ENCODE peak calls at places on chromosomes 11 and 22, in nine cellular contexts. L is MM.1S, D is Peyer's patch, R is thoracic aorta, S is PC-3, J is tibial nerve, W is brain microvascular endothelial cell, Z is cardiac muscle cell, I is uterus. O is an unnamed sample.

GRCh38 chr11:1810761-1811160 is 24.0 kb upstream of the SYT8 start:
- DNase-seq in J (no peak), D (no peak), L (no peak), S (no peak), R (no peak), Z (no peak), W (no peak), I (no peak), O (no peak)

GRCh38 chr11:34264266-34265110 is 93.3 kb downstream of the ABTB2 start:
- DNase-seq in J (no peak), S (no peak), D (no peak), I (no peak), R (no peak), W (no peak), L (no peak), Z (peak), O (no peak)

GRCh38 chr11:86632499-86633269 is 39.7 kb downstream of the ME3 start:
- DNase-seq in I (no peak), W (peak), L (no peak), Z (peak), D (no peak), J (no peak), S (peak), R (peak), O (peak)

GRCh38 chr11:111200010-111200534 is 45.5 kb upstream of the POU2AF2 start:
- DNase-seq in R (no peak), L (no peak), J (no peak), D (no peak), W (no peak), Z (no peak), I (no peak), S (no peak), O (no peak)

GRCh38 chr11:2102132-2102882 is 36.9 kb downstream of the IGF2 start:
- DNase-seq in R (no peak), I (peak), W (no peak), L (no peak), S (no peak), D (no peak), Z (no peak), J (no peak), O (no peak)

GRCh38 chr22:18965526-18966421 is 29.7 kb upstream of the PRODH start:
- DNase-seq in R (no peak), I (no peak), D (peak), J (no peak), Z (no peak), W (no peak), L (no peak), S (no peak), O (no peak)

GRCh38 chr22:31085928-31086327 is 4.8 kb downstream of the SMTN start:
- DNase-seq in R (no peak), I (no peak), L (no peak), Z (no peak), W (no peak), D (no peak), S (no peak), J (no peak), O (no peak)

GRCh38 chr22:29456211-29456671 is 17.9 kb downstream of the RFPL1 start:
- DNase-seq in R (no peak), J (no peak), I (no peak), L (no peak), S (no peak), W (peak), D (no peak), Z (no peak), O (no peak)

GRCh38 chr11:73797457-73797856 is 9.8 kb downstream of the MRPL48 start:
- DNase-seq in R (no peak), W (no peak), J (no peak), S (no peak), Z (no peak), D (no peak), L (no peak), I (no peak), O (no peak)

GRCh38 chr11:2792376-2793250 is 92.8 kb upstream of the KCNQ1OT1 start:
- DNase-seq in S (peak), I (peak), W (no peak), Z (no peak), J (peak), D (peak), L (no peak), R (no peak), O (peak)

GRCh38 chr22:19880786-19881569 is 26.3 kb upstream of the GNB1L start:
- DNase-seq in Z (peak), W (peak), L (no peak), J (peak), R (no peak), S (peak), I (peak), D (peak), O (peak)

DNA sequence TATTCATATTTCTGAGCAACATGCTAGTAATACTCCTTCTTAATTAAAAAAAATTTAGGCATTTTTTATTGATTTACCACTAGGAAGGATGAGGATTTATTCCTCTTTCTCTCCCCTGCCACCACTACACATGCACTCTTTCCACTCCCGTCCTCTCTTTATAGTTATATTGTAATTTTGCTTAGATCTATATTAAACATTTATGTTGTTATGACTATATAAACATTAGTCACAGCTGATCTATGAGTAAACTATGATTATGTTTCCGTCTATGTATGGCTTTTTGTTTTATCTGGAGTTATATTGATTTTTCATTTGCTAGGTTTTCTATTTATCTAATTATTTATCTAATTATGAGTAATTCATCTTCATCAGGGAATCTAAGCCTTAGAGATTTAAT is 17.8 kb downstream of the CCDC15 start:
- DNase-seq in Z (no peak), R (no peak), J (no peak), W (no peak), S (peak), D (no peak), I (no peak), L (no peak), O (no peak)
- TF ChIP-seq CTCF in Z (no peak), R (no peak), J (no peak), W (no peak), S (no peak), D (no peak), I (no peak), L (no peak), O (no peak)

DNA sequence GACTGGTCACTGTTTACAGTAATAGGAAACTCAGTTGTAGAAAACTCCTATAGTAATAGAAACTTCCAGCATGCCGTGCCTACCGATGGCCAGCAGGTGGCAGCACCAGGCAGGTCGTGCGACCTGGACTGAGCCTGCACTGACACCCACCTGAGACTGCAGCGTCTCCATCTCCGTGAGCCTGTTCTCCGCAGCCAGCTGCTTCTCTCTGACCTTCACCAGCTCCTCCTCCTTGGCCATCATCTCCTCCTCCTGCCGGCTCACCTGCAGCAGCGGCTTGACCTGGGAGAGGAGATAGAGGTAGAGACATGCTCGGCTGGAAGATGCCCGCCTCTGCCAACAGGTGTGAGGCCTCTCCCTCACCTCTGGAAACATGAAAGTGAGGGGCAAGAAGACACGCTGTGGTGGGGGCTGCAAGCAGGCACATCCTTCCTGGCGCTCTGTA is 48.5 kb downstream of the APOL1 start:
- DNase-seq in Z (peak), R (no peak), I (peak), W (peak), J (peak), S (peak), D (peak), L (peak), O (peak)
- H3K27ac ChIP-seq in Z (no peak), R (no peak), I (peak), W (peak), J (no peak), S (peak), D (peak), L (no peak), O (peak)

GRCh38 chr11:8839306-8839956 is 71.6 kb upstream of the AKIP1 start:
- DNase-seq in S (no peak), L (no peak), J (no peak), Z (peak), R (no peak), I (no peak), D (no peak), W (no peak), O (no peak)
- TF ChIP-seq CTCF in S (no peak), L (no peak), J (no peak), Z (no peak), R (no peak), I (no peak), D (no peak), W (no peak), O (no peak)

GRCh38 chr22:23414727-23415489 is 165.2 kb downstream of the IGLL1 start:
- DNase-seq in R (no peak), D (peak), I (no peak), L (no peak), Z (no peak), J (no peak), W (no peak), S (no peak), O (no peak)

GRCh38 chr22:23415490-23415851 is 164.6 kb downstream of the IGLL1 start:
- DNase-seq in W (no peak), D (peak), I (no peak), S (no peak), Z (no peak), R (no peak), L (no peak), J (no peak), O (no peak)

GRCh38 chr22:23419931-23420330 is 160.2 kb downstream of the IGLL1 start:
- DNase-seq in L (no peak), Z (no peak), D (no peak), J (no peak), S (no peak), R (no peak), I (no peak), W (no peak), O (no peak)

GRCh38 chr22:23418159-23418788 is 161.8 kb downstream of the IGLL1 start:
- DNase-seq in D (no peak), R (no peak), W (no peak), Z (no peak), J (no peak), L (no peak), I (no peak), S (no peak), O (no peak)

DNA sequence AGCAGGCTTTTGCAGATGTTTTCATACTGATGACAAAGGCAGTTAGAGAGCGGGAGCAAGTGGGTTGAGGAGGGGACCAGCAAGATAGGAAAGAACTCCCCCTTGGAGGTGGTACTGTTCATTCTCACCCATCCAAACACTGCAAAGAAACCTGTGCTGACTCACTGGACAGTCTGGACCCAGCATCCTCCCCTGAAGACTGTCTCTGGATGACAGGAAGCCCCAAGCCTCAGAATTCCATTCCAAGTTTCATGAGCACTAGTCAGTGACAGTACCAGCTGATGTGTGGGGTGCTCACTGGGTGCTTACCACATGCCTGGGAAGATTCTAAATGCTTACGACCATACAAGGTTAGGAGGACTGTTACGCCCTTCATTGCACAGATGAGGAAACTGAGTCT is 160.9 kb downstream of the IGLL1 start:
- DNase-seq in Z (no peak), S (no peak), I (no peak), J (no peak), L (no peak), D (no peak), W (no peak), R (no peak), O (no peak)
- H3K27ac ChIP-seq in Z (no peak), S (no peak), I (no peak), J (no peak), L (no peak), D (no peak), W (no peak), R (no peak), O (no peak)

DNA sequence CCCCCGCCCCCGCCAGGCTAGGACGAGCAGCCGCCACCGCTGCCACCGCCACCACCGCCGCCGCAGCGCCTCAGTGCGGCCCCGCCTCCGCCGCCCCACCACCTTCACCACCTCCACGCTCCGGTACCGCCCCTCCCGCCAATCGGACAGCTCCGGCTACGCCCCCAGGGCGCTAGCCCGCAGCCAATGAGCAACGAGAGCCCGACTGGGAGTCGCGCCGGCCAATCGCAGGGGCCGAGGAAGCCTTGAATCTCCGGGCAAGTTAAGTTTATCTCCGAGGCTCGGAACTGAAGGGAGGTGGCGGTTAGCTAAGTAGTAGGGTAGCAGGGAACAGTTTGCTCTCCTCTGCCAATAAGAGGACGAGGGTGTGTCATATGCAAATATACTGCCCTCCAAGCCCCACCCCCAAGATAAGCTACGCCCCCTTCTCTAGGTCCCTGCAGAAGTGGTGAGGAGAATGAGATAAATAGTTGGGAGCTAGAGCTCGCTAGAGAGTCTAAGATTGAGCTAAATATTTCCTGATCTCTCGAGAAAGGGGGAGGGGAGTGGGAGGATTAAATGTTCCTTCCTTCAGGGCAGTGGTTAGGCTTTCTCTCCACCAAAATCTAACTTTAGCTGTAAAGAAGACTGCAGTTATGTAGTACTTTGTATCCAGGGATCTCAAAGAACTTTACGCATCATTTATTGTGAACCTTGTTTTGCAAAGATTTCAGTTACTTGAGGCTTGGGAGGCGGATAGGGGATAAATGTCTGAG is at the start of gene SESN3:
- DNase-seq in L (peak), D (peak), W (peak), Z (peak), R (peak), I (peak), S (peak), J (peak), O (peak)
- TF ChIP-seq CTCF in L (no peak), D (peak), W (peak), Z (peak), R (no peak), I (peak), S (no peak), J (peak), O (peak)

DNA sequence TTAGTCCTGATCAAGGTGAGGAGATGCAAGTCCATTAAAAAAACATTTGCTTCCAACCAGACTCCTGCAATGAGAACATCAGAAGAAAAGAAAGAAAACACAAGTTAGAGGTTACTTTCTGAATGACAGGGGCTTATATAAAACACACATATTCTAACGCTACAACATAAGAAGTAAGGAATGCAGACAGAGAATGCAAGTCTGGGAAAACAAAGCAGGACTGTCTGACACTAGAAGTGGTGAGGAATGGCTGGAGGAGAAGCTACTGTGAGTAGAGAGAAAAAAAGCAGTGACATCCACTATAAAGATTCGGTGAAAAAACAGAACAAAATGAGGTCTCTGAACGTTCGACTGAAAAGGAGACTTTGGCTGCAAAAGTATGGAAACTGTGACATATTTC is 12.3 kb downstream of the TMEM216 start:
- DNase-seq in D (no peak), Z (no peak), L (no peak), I (no peak), W (no peak), S (no peak), R (no peak), J (no peak), O (no peak)
- H3K27ac ChIP-seq in D (no peak), Z (no peak), L (no peak), I (no peak), W (no peak), S (no peak), R (no peak), J (no peak), O (no peak)